ENCODE peak calls at places on chromosomes 1 and 21, in nine cellular contexts. B is HCT116, A is ovary, C is adrenal gland, Z is breast epithelium, L is tibial nerve, Q is transverse colon, S is HepG2, M is IMR-90. H is an unnamed sample. For H3K27me3, the result is how much of the 10 kb centered on the place peaks cover.

GRCh38 chr1:53172751-53173498 is 23.7 kb upstream of the CPT2 start:
- DNase-seq in B (no peak), A (no peak), C (no peak), Z (no peak), L (no peak), Q (peak), S (peak), M (no peak), H (no peak)

GRCh38 chr1:41726899-41727748 is 191.6 kb downstream of the HIVEP3 start:
- DNase-seq in B (no peak), A (no peak), C (peak), Z (no peak), L (peak), Q (peak), S (peak), M (no peak), H (peak)

GRCh38 chr21:33396966-33397365 is 6.2 kb upstream of the IFNGR2 start:
- DNase-seq in B (no peak), A (no peak), C (no peak), Z (no peak), L (no peak), Q (no peak), S (no peak), M (peak), H (peak)

GRCh38 chr21:39180429-39181019 is 2.7 kb downstream of the PSMG1 start:
- DNase-seq in B (no peak), A (no peak), C (no peak), Z (no peak), L (no peak), Q (no peak), S (no peak), M (no peak), H (no peak)

GRCh38 chr21:44657635-44658183 is at the start of gene KRTAP12-3:
- DNase-seq in B (no peak), A (no peak), C (no peak), Z (no peak), L (no peak), Q (no peak), S (no peak), M (peak), H (no peak)

GRCh38 chr1:87226341-87226760 is 102.3 kb upstream of the LMO4 start:
- DNase-seq in B (no peak), A (peak), C (peak), Z (peak), L (peak), Q (peak), S (peak), M (peak), H (peak)

GRCh38 chr1:161440312-161440894 is 64.9 kb upstream of the FCGR2A start:
- DNase-seq in B (no peak), A (peak), C (peak), Z (no peak), L (no peak), Q (peak), S (peak), M (peak), H (peak)

GRCh38 chr1:59752556-59753412 is 62.0 kb upstream of the HOOK1 start:
- DNase-seq in B (no peak), A (no peak), C (no peak), Z (no peak), L (no peak), Q (no peak), S (no peak), M (no peak), H (no peak)

GRCh38 chr1:41498809-41499208 is 14.3 kb upstream of the EDN2 start:
- DNase-seq in B (no peak), A (no peak), C (peak), Z (peak), L (no peak), Q (peak), S (no peak), M (peak), H (peak)

GRCh38 chr1:216640100-216640499 is 83.1 kb downstream of the ESRRG start:
- DNase-seq in B (no peak), A (no peak), C (no peak), Z (no peak), L (no peak), Q (no peak), S (no peak), M (no peak), H (no peak)

GRCh38 chr1:162216604-162217003 is 147.1 kb downstream of the NOS1AP start:
- DNase-seq in B (no peak), A (no peak), C (no peak), Z (no peak), L (no peak), Q (no peak), S (no peak), M (no peak), H (no peak)

GRCh38 chr1:46539968-46540367 is 11.5 kb downstream of the KNCN start:
- DNase-seq in B (no peak), A (no peak), C (peak), Z (no peak), L (no peak), Q (no peak), S (no peak), M (peak), H (no peak)

GRCh38 chr1:160169553-160170399 is 18.4 kb downstream of the ATP1A4 start:
- DNase-seq in B (no peak), A (no peak), C (no peak), Z (no peak), L (no peak), Q (no peak), S (no peak), M (no peak), H (no peak)

GRCh38 chr1:85629532-85629920 is 49.0 kb downstream of the CCN1 start:
- DNase-seq in B (no peak), A (no peak), C (no peak), Z (no peak), L (no peak), Q (no peak), S (peak), M (no peak), H (no peak)

GRCh38 chr1:159978107-159978398 is 24.0 kb upstream of the SLAMF9 start:
- DNase-seq in B (no peak), A (no peak), C (no peak), Z (no peak), L (no peak), Q (no peak), S (no peak), M (no peak), H (no peak)

GRCh38 chr1:32702599-32703478 is at the start of gene SYNC:
- DNase-seq in B (no peak), A (peak), C (peak), Z (no peak), L (peak), Q (peak), S (no peak), M (peak), H (peak)

GRCh38 chr1:71245246-71245645 is 164.4 kb upstream of the ZRANB2 start:
- DNase-seq in B (no peak), A (no peak), C (no peak), Z (no peak), L (no peak), Q (no peak), S (no peak), M (no peak), H (no peak)

GRCh38 chr1:234925440-234926251 is 203.0 kb downstream of the TOMM20 start:
- DNase-seq in B (peak), A (no peak), C (peak), Z (no peak), L (no peak), Q (no peak), S (peak), M (peak), H (no peak)

GRCh38 chr1:4935807-4936206 is 281.4 kb downstream of the AJAP1 start:
- DNase-seq in B (no peak), A (no peak), C (no peak), Z (no peak), L (no peak), Q (no peak), S (no peak), M (no peak), H (no peak)

GRCh38 chr1:199307865-199308264 is 669.0 kb downstream of the PTPRC start:
- DNase-seq in B (no peak), A (no peak), C (no peak), Z (no peak), L (no peak), Q (no peak), S (no peak), M (no peak), H (no peak)

GRCh38 chr1:91604632-91605031 is 104.0 kb downstream of the CDC7 start:
- DNase-seq in B (no peak), A (no peak), C (no peak), Z (no peak), L (no peak), Q (no peak), S (no peak), M (peak), H (peak)

GRCh38 chr1:119139393-119139792 is 1.1 kb downstream of the WARS2 start:
- DNase-seq in B (no peak), A (no peak), C (no peak), Z (no peak), L (no peak), Q (no peak), S (no peak), M (no peak), H (no peak)

GRCh38 chr1:203593723-203594122 is 32.9 kb upstream of the ATP2B4 start:
- DNase-seq in B (peak), A (no peak), C (no peak), Z (no peak), L (no peak), Q (peak), S (no peak), M (peak), H (no peak)

GRCh38 chr1:19453843-19454242 is 31.5 kb downstream of the CAPZB start:
- DNase-seq in B (no peak), A (no peak), C (no peak), Z (no peak), L (no peak), Q (no peak), S (no peak), M (no peak), H (no peak)

GRCh38 chr21:45290948-45291612 is 3.4 kb upstream of the POFUT2 start:
- DNase-seq in B (no peak), A (peak), C (peak), Z (peak), L (no peak), Q (no peak), S (no peak), M (peak), H (no peak)

GRCh38 chr1:13782634-13782995 is 82.6 kb downstream of the PRDM2 start:
- DNase-seq in B (no peak), A (no peak), C (no peak), Z (no peak), L (no peak), Q (no peak), S (no peak), M (no peak), H (no peak)

GRCh38 chr1:218294531-218294930 is 9.4 kb downstream of the RRP15 start:
- DNase-seq in B (no peak), A (no peak), C (no peak), Z (no peak), L (no peak), Q (no peak), S (no peak), M (peak), H (no peak)

GRCh38 chr1:154501423-154502065 is 475 bp upstream of the TDRD10 start:
- DNase-seq in B (no peak), A (peak), C (peak), Z (peak), L (no peak), Q (peak), S (no peak), M (no peak), H (peak)

GRCh38 chr1:203589201-203589600 is 37.4 kb upstream of the ATP2B4 start:
- DNase-seq in B (no peak), A (no peak), C (no peak), Z (no peak), L (no peak), Q (no peak), S (no peak), M (no peak), H (no peak)

GRCh38 chr1:179129702-179130473 is 48.0 kb downstream of the TOR3A start:
- DNase-seq in B (no peak), A (no peak), C (no peak), Z (no peak), L (no peak), Q (no peak), S (no peak), M (peak), H (no peak)

GRCh38 chr1:171311771-171312558 is 2.0 kb upstream of the FMO4 start:
- DNase-seq in B (no peak), A (no peak), C (no peak), Z (no peak), L (no peak), Q (no peak), S (no peak), M (no peak), H (no peak)

GRCh38 chr1:20652300-20652699 is 8.9 kb downstream of the DDOST start:
- DNase-seq in B (no peak), A (no peak), C (no peak), Z (no peak), L (no peak), Q (no peak), S (no peak), M (no peak), H (no peak)

GRCh38 chr1:193406901-193407300 is 220.5 kb upstream of the B3GALT2 start:
- DNase-seq in B (peak), A (no peak), C (no peak), Z (no peak), L (no peak), Q (no peak), S (peak), M (peak), H (no peak)

GRCh38 chr1:229841230-229841629 is 215.2 kb downstream of the URB2 start:
- DNase-seq in B (no peak), A (no peak), C (no peak), Z (no peak), L (no peak), Q (no peak), S (no peak), M (no peak), H (no peak)

GRCh38 chr1:240044620-240045019 is 47.1 kb upstream of the FMN2 start:
- DNase-seq in B (no peak), A (no peak), C (no peak), Z (no peak), L (no peak), Q (no peak), S (no peak), M (no peak), H (no peak)

GRCh38 chr1:240046000-240046399 is 45.7 kb upstream of the FMN2 start:
- DNase-seq in B (no peak), A (no peak), C (no peak), Z (no peak), L (no peak), Q (no peak), S (no peak), M (no peak), H (no peak)
- H3K4me3 ChIP-seq in B (no peak), A (no peak), C (no peak), Z (no peak), L (no peak), Q (no peak), S (no peak), M (no peak), H (no peak)

GRCh38 chr1:10791117-10791951 is 5.1 kb downstream of the CASZ1 start:
- DNase-seq in B (no peak), A (no peak), C (no peak), Z (no peak), L (no peak), Q (no peak), S (no peak), M (no peak), H (no peak)

GRCh38 chr1:10794724-10795304 is 1.6 kb downstream of the CASZ1 start:
- DNase-seq in B (no peak), A (no peak), C (no peak), Z (no peak), L (no peak), Q (no peak), S (no peak), M (no peak), H (peak)

GRCh38 chr1:10793129-10793651 is 3.3 kb downstream of the CASZ1 start:
- DNase-seq in B (no peak), A (no peak), C (no peak), Z (no peak), L (no peak), Q (peak), S (no peak), M (no peak), H (no peak)

GRCh38 chr1:10796029-10796944 is at the start of gene CASZ1:
- DNase-seq in B (peak), A (peak), C (peak), Z (peak), L (peak), Q (peak), S (peak), M (peak), H (peak)

DNA sequence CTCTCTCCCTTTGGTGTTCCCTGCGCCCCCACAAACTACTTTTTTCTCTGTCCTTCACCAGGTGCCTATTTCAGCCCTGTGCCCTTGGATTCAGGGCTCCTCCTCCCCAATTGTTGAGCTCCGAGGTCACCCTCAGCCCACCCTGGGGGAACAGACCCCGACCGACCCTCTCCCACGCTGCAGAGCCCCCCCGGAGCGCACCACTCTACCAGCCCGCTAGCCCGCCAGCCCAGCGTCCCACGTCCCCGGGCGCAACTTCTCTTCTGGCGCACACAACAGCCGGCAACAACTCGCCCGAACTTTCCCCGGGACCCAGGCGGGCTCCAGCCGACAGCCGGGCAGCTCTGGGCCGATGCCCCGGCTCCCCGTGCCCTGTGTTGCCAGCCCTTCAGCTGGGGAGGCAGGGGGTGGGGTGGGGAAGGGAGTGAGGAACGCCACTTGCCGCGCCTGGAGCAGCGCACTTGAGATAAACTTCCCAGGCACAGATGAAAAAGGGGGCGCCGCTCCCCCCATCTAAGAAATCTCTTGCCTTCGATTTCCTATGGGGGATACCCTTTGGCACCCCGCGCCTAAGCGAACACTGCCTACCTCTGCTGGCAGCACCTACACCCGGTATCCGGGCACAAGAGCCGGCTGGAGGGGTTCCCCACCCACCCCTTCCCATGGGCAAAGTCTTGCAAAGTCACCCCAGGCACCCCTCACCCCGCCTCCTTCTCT is 983 bp downstream of the CASZ1 start:
- DNase-seq in B (no peak), A (no peak), C (peak), Z (no peak), L (no peak), Q (peak), S (no peak), M (no peak), H (peak)
- H3K27me3 ChIP-seq in B (under half), A (under half), C (under half), Z (under half), L (half or more), Q (under half), S (under half), M (half or more), H (under half)

GRCh38 chr1:231626535-231626950 is at the start of gene DISC1:
- DNase-seq in B (peak), A (peak), C (peak), Z (peak), L (peak), Q (peak), S (peak), M (peak), H (peak)
- TF ChIP-seq POLR2A in B (no peak), A (peak), C (peak), Z (no peak), L (peak), Q (peak), S (no peak), M (no peak), H (no peak)

DNA sequence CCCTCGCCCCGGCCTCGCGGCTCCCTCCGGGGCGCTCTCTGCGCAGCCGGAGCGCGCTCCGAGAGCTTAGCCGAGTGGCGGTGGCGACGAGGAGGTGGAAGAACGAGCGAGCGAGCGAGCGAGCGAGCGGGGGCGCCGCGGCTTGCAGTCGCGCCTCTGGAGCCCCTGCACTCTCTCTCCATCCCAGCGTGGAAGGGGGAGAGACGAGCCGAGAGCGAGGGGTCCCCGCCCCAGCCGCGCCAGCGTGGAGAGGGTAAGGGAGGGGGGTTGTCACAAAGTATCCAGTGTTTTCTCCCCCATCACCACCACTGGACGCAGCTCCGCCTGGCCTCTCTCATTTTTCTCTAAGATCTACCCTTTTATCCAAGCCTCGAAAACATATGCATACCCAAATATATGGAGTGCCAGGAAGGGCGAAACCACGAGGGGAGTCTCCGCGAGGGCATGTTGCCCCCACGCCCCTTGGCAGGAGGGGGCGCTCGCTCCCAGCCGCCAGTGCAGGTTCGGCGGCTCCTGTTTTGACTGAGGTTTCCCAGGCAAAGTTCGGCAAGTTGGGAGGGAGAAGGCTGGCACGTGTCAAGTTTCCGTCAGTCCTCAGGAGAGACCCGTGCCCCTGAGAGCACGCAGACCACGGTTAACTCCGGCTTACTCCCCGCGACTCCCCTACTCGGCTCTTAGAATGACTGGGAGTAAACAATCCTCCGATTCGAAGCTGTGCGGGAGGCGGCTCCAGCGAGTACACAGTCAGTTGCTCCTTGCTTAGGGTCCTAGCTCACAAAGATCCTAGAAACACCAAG is 569 bp upstream of the DAB1 start:
- DNase-seq in B (no peak), A (no peak), C (no peak), Z (no peak), L (no peak), Q (no peak), S (peak), M (peak), H (peak)
- H3K4me3 ChIP-seq in B (no peak), A (peak), C (no peak), Z (peak), L (peak), Q (peak), S (peak), M (peak), H (peak)

GRCh38 chr1:205515781-205516253 is 11.3 kb downstream of the CDK18 start:
- DNase-seq in B (no peak), A (peak), C (peak), Z (no peak), L (no peak), Q (peak), S (peak), M (no peak), H (peak)
- H3K27me3 ChIP-seq in B (under half), A (under half), C (under half), Z (under half), L (under half), Q (under half), S (under half), M (under half), H (under half)

GRCh38 chr1:244970236-244970652 is 105.9 kb upstream of the HNRNPU start:
- DNase-seq in B (peak), A (no peak), C (peak), Z (no peak), L (peak), Q (no peak), S (peak), M (peak), H (peak)
- TF ChIP-seq POLR2A in B (no peak), A (peak), C (no peak), Z (no peak), L (peak), Q (no peak), S (peak), M (no peak), H (no peak)

H was measured in heart left ventricle.